ENCODE peak calls at places on chromosomes 11 and 22, in ten cellular contexts. One of them, this sample, is unnamed.

GRCh38 chr11:93821617-93822016 is 28.8 kb downstream of the VSTM5 start:
- DNase-seq in stomach: no peak
- DNase-seq in brain microvascular endothelial cell: no peak
- DNase-seq in endodermal cell: no peak
- DNase-seq in lung: no peak
- DNase-seq in AG04450: no peak
- DNase-seq in OCI-LY7: no peak
- DNase-seq in PC-3: no peak
- DNase-seq in pancreas: no peak
- DNase-seq in transverse colon: no peak
- DNase-seq in this sample: no peak

GRCh38 chr11:126413426-126413825 is 57.9 kb downstream of the ST3GAL4 start:
- DNase-seq in stomach: no peak
- DNase-seq in brain microvascular endothelial cell: no peak
- DNase-seq in endodermal cell: no peak
- DNase-seq in lung: no peak
- DNase-seq in AG04450: no peak
- DNase-seq in OCI-LY7: no peak
- DNase-seq in PC-3: no peak
- DNase-seq in pancreas: no peak
- DNase-seq in transverse colon: no peak
- DNase-seq in this sample: no peak

GRCh38 chr22:21650823-21651520 is 8.9 kb downstream of the SDF2L1 start:
- DNase-seq in stomach: no peak
- DNase-seq in brain microvascular endothelial cell: no peak
- DNase-seq in endodermal cell: peak
- DNase-seq in lung: no peak
- DNase-seq in AG04450: no peak
- DNase-seq in OCI-LY7: no peak
- DNase-seq in PC-3: no peak
- DNase-seq in pancreas: no peak
- DNase-seq in transverse colon: no peak
- DNase-seq in this sample: no peak

GRCh38 chr11:32137263-32137662 is 46.4 kb downstream of the RCN1 start:
- DNase-seq in stomach: no peak
- DNase-seq in brain microvascular endothelial cell: peak
- DNase-seq in endodermal cell: no peak
- DNase-seq in lung: no peak
- DNase-seq in AG04450: peak
- DNase-seq in OCI-LY7: no peak
- DNase-seq in PC-3: peak
- DNase-seq in pancreas: no peak
- DNase-seq in transverse colon: no peak
- DNase-seq in this sample: peak

GRCh38 chr11:93737904-93738612 is 3.2 kb downstream of the TAF1D start:
- DNase-seq in stomach: no peak
- DNase-seq in brain microvascular endothelial cell: no peak
- DNase-seq in endodermal cell: no peak
- DNase-seq in lung: no peak
- DNase-seq in AG04450: no peak
- DNase-seq in OCI-LY7: no peak
- DNase-seq in PC-3: peak
- DNase-seq in pancreas: no peak
- DNase-seq in transverse colon: no peak
- DNase-seq in this sample: no peak

GRCh38 chr11:12502950-12503579 is 125.7 kb downstream of the PARVA start:
- DNase-seq in stomach: no peak
- DNase-seq in brain microvascular endothelial cell: peak
- DNase-seq in endodermal cell: no peak
- DNase-seq in lung: no peak
- DNase-seq in AG04450: no peak
- DNase-seq in OCI-LY7: no peak
- DNase-seq in PC-3: peak
- DNase-seq in pancreas: no peak
- DNase-seq in transverse colon: no peak
- DNase-seq in this sample: no peak

GRCh38 chr11:12502041-12502440 is 124.7 kb downstream of the PARVA start:
- DNase-seq in stomach: no peak
- DNase-seq in brain microvascular endothelial cell: no peak
- DNase-seq in endodermal cell: no peak
- DNase-seq in lung: no peak
- DNase-seq in AG04450: no peak
- DNase-seq in OCI-LY7: no peak
- DNase-seq in PC-3: no peak
- DNase-seq in pancreas: no peak
- DNase-seq in transverse colon: no peak
- DNase-seq in this sample: no peak

GRCh38 chr11:126194121-126194543 is 17.3 kb downstream of the RPUSD4 start:
- DNase-seq in stomach: peak
- DNase-seq in brain microvascular endothelial cell: peak
- DNase-seq in endodermal cell: peak
- DNase-seq in lung: no peak
- DNase-seq in AG04450: no peak
- DNase-seq in OCI-LY7: peak
- DNase-seq in PC-3: peak
- DNase-seq in pancreas: peak
- DNase-seq in transverse colon: peak
- DNase-seq in this sample: peak

GRCh38 chr11:18394928-18395734 is 768 bp downstream of the LDHA start:
- DNase-seq in stomach: peak
- DNase-seq in brain microvascular endothelial cell: peak
- DNase-seq in endodermal cell: peak
- DNase-seq in lung: no peak
- DNase-seq in AG04450: no peak
- DNase-seq in OCI-LY7: peak
- DNase-seq in PC-3: no peak
- DNase-seq in pancreas: no peak
- DNase-seq in transverse colon: peak
- DNase-seq in this sample: peak

GRCh38 chr11:72111803-72112540 is 523 bp downstream of the ANAPC15 start:
- DNase-seq in stomach: peak
- DNase-seq in brain microvascular endothelial cell: peak
- DNase-seq in endodermal cell: peak
- DNase-seq in lung: peak
- DNase-seq in AG04450: peak
- DNase-seq in OCI-LY7: peak
- DNase-seq in PC-3: peak
- DNase-seq in pancreas: peak
- DNase-seq in transverse colon: peak
- DNase-seq in this sample: peak

GRCh38 chr22:43289976-43290663 is 53.1 kb downstream of the SCUBE1 start:
- DNase-seq in stomach: no peak
- DNase-seq in brain microvascular endothelial cell: no peak
- DNase-seq in endodermal cell: no peak
- DNase-seq in lung: peak
- DNase-seq in AG04450: no peak
- DNase-seq in OCI-LY7: no peak
- DNase-seq in PC-3: no peak
- DNase-seq in pancreas: no peak
- DNase-seq in transverse colon: no peak
- DNase-seq in this sample: no peak

GRCh38 chr22:38352436-38352835 is 35.2 kb upstream of the CSNK1E start:
- DNase-seq in stomach: peak
- DNase-seq in brain microvascular endothelial cell: no peak
- DNase-seq in endodermal cell: no peak
- DNase-seq in lung: no peak
- DNase-seq in AG04450: no peak
- DNase-seq in OCI-LY7: no peak
- DNase-seq in PC-3: no peak
- DNase-seq in pancreas: no peak
- DNase-seq in transverse colon: no peak
- DNase-seq in this sample: no peak

GRCh38 chr11:3837793-3838192 is 3.0 kb downstream of the RHOG start:
- DNase-seq in stomach: peak
- DNase-seq in brain microvascular endothelial cell: no peak
- DNase-seq in endodermal cell: no peak
- DNase-seq in lung: peak
- DNase-seq in AG04450: no peak
- DNase-seq in OCI-LY7: no peak
- DNase-seq in PC-3: no peak
- DNase-seq in pancreas: no peak
- DNase-seq in transverse colon: peak
- DNase-seq in this sample: no peak

GRCh38 chr22:45582955-45583320 is 80.3 kb downstream of the FBLN1 start:
- DNase-seq in stomach: no peak
- DNase-seq in brain microvascular endothelial cell: no peak
- DNase-seq in endodermal cell: no peak
- DNase-seq in lung: no peak
- DNase-seq in AG04450: no peak
- DNase-seq in OCI-LY7: no peak
- DNase-seq in PC-3: no peak
- DNase-seq in pancreas: no peak
- DNase-seq in transverse colon: no peak
- DNase-seq in this sample: no peak

GRCh38 chr11:76698321-76699043 is 27.9 kb upstream of the LRRC32 start:
- DNase-seq in stomach: no peak
- DNase-seq in brain microvascular endothelial cell: no peak
- DNase-seq in endodermal cell: peak
- DNase-seq in lung: no peak
- DNase-seq in AG04450: no peak
- DNase-seq in OCI-LY7: peak
- DNase-seq in PC-3: peak
- DNase-seq in pancreas: no peak
- DNase-seq in transverse colon: no peak
- DNase-seq in this sample: no peak

GRCh38 chr11:12087075-12087775 is 23.2 kb upstream of the MICAL2 start:
- DNase-seq in stomach: no peak
- DNase-seq in brain microvascular endothelial cell: peak
- DNase-seq in endodermal cell: no peak
- DNase-seq in lung: no peak
- DNase-seq in AG04450: no peak
- DNase-seq in OCI-LY7: no peak
- DNase-seq in PC-3: peak
- DNase-seq in pancreas: no peak
- DNase-seq in transverse colon: peak
- DNase-seq in this sample: peak

GRCh38 chr11:60370811-60371297 is 7.5 kb upstream of the MS4A7 start:
- DNase-seq in stomach: no peak
- DNase-seq in brain microvascular endothelial cell: peak
- DNase-seq in endodermal cell: no peak
- DNase-seq in lung: no peak
- DNase-seq in AG04450: no peak
- DNase-seq in OCI-LY7: no peak
- DNase-seq in PC-3: peak
- DNase-seq in pancreas: peak
- DNase-seq in transverse colon: no peak
- DNase-seq in this sample: peak

GRCh38 chr11:70409437-70409836 is 11.1 kb downstream of the CTTN start:
- DNase-seq in stomach: no peak
- DNase-seq in brain microvascular endothelial cell: no peak
- DNase-seq in endodermal cell: no peak
- DNase-seq in lung: no peak
- DNase-seq in AG04450: no peak
- DNase-seq in OCI-LY7: no peak
- DNase-seq in PC-3: no peak
- DNase-seq in pancreas: no peak
- DNase-seq in transverse colon: no peak
- DNase-seq in this sample: no peak
- H3K27ac ChIP-seq in stomach: no peak
- H3K27ac ChIP-seq in brain microvascular endothelial cell: no peak
- H3K27ac ChIP-seq in endodermal cell: no peak
- H3K27ac ChIP-seq in lung: no peak
- H3K27ac ChIP-seq in AG04450: no peak
- H3K27ac ChIP-seq in OCI-LY7: no peak
- H3K27ac ChIP-seq in PC-3: no peak
- H3K27ac ChIP-seq in pancreas: no peak
- H3K27ac ChIP-seq in transverse colon: no peak
- H3K27ac ChIP-seq in this sample: no peak

GRCh38 chr22:36291831-36292740 is 39.2 kb downstream of the APOL1 start:
- DNase-seq in stomach: no peak
- DNase-seq in brain microvascular endothelial cell: no peak
- DNase-seq in endodermal cell: no peak
- DNase-seq in lung: no peak
- DNase-seq in AG04450: no peak
- DNase-seq in OCI-LY7: no peak
- DNase-seq in PC-3: no peak
- DNase-seq in pancreas: no peak
- DNase-seq in transverse colon: no peak
- DNase-seq in this sample: no peak
- TF ChIP-seq CTCF in stomach: no peak
- TF ChIP-seq CTCF in brain microvascular endothelial cell: no peak
- TF ChIP-seq CTCF in endodermal cell: no peak
- TF ChIP-seq CTCF in lung: no peak
- TF ChIP-seq CTCF in AG04450: no peak
- TF ChIP-seq CTCF in OCI-LY7: no peak
- TF ChIP-seq CTCF in PC-3: no peak
- TF ChIP-seq CTCF in pancreas: no peak
- TF ChIP-seq CTCF in transverse colon: no peak
- TF ChIP-seq CTCF in this sample: no peak

GRCh38 chr11:75475767-75476650 is 43.0 kb upstream of the KLHL35 start:
- DNase-seq in stomach: peak
- DNase-seq in brain microvascular endothelial cell: peak
- DNase-seq in endodermal cell: no peak
- DNase-seq in lung: no peak
- DNase-seq in AG04450: no peak
- DNase-seq in OCI-LY7: peak
- DNase-seq in PC-3: peak
- DNase-seq in pancreas: peak
- DNase-seq in transverse colon: peak
- DNase-seq in this sample: peak
- H3K27ac ChIP-seq in stomach: peak
- H3K27ac ChIP-seq in brain microvascular endothelial cell: no peak
- H3K27ac ChIP-seq in endodermal cell: no peak
- H3K27ac ChIP-seq in lung: no peak
- H3K27ac ChIP-seq in AG04450: peak
- H3K27ac ChIP-seq in OCI-LY7: no peak
- H3K27ac ChIP-seq in PC-3: no peak
- H3K27ac ChIP-seq in pancreas: peak
- H3K27ac ChIP-seq in transverse colon: peak
- H3K27ac ChIP-seq in this sample: peak

DNA sequence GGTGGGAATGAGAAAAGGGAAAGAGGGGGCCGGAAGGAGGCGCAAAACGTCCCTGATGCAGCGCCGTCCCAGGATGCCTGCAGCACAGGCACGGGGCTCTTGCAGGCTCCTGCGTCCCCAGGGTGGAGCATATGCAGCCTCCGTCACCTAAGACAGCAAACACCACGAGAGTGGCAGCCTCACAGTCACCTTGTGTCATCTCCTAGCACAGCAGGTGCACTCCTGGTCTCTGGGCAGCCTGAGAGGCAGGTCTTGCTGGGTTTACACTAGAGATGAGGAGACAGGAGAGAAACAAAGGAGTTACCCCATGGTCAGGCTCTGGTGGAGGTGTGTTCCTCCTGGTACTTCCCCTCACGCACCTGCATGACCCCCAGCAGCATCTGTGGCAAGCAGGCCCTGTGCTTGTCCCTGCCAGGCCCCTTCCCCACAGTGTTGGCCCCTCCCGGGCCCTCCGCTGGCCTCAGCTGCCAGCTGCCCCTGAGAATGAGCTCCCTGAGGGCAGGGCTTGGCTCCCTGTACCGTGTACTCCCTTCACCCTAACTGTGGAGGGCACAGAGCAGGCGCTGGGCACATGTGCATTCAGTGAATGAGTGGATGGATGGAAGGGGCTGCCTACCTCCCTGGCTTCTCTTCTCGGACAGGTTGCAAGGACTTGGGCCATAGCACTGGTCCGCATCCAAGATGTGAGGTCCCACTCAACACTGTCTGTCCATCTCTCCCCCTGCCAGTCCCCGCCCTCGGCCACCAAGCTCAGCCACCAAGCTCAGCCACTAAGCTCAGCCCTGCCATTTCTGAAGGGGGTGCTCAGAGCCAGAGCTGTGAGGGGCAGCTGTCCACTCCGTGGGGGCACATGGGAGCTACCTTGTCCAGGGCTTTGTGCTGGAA is 988.6 kb downstream of the BRD1 start:
- DNase-seq in stomach: no peak
- DNase-seq in brain microvascular endothelial cell: no peak
- DNase-seq in endodermal cell: no peak
- DNase-seq in lung: no peak
- DNase-seq in AG04450: no peak
- DNase-seq in OCI-LY7: peak
- DNase-seq in PC-3: no peak
- DNase-seq in pancreas: no peak
- DNase-seq in transverse colon: no peak
- DNase-seq in this sample: no peak
- TF ChIP-seq CTCF in stomach: no peak
- TF ChIP-seq CTCF in brain microvascular endothelial cell: no peak
- TF ChIP-seq CTCF in endodermal cell: no peak
- TF ChIP-seq CTCF in lung: no peak
- TF ChIP-seq CTCF in AG04450: no peak
- TF ChIP-seq CTCF in OCI-LY7: no peak
- TF ChIP-seq CTCF in PC-3: no peak
- TF ChIP-seq CTCF in pancreas: no peak
- TF ChIP-seq CTCF in transverse colon: no peak
- TF ChIP-seq CTCF in this sample: no peak